ENCODE peak calls at places on chromosomes 4 and X, in five cellular contexts. P is neural progenitor cell, E is T-cell, D is endothelial cell, W is sigmoid colon. G is an unnamed sample.

GRCh38 chrX:39969099-39969825 is 128.5 kb downstream of the BCOR start:
- DNase-seq in P (peak), E (peak), D (no peak), W (no peak), G (peak)

GRCh38 chr4:125986307-125986706 is 671.6 kb downstream of the FAT4 start:
- DNase-seq in P (no peak), E (no peak), D (no peak), W (no peak), G (no peak)

GRCh38 chrX:10615931-10616780 is 4.2 kb downstream of the MID1 start:
- DNase-seq in P (peak), E (no peak), D (peak), W (peak), G (peak)

GRCh38 chr4:3801521-3801920 is 35.3 kb downstream of the ADRA2C start:
- DNase-seq in P (no peak), E (no peak), D (no peak), W (no peak), G (no peak)

GRCh38 chr4:95505149-95505548 is 43.6 kb downstream of the UNC5C start:
- DNase-seq in P (peak), E (no peak), D (no peak), W (no peak), G (no peak)

GRCh38 chrX:56797966-56798711 is 69.1 kb downstream of the NBDY start:
- DNase-seq in P (no peak), E (no peak), D (no peak), W (peak), G (no peak)

GRCh38 chr4:78551420-78552351 is at the start of gene ANXA3:
- DNase-seq in P (peak), E (no peak), D (peak), W (no peak), G (peak)

GRCh38 chrX:154600962-154601374 is 16.0 kb downstream of the CTAG1A start:
- DNase-seq in P (no peak), E (no peak), D (no peak), W (no peak), G (no peak)

GRCh38 chr4:98946359-98946758 is 17.4 kb upstream of the EIF4E start:
- DNase-seq in P (no peak), E (no peak), D (no peak), W (no peak), G (no peak)

GRCh38 chrX:13468096-13468495 is 101.3 kb upstream of the EGFL6 start:
- DNase-seq in P (no peak), E (no peak), D (no peak), W (no peak), G (no peak)

GRCh38 chrX:41329101-41329500 is 4.9 kb upstream of the DDX3X start:
- DNase-seq in P (no peak), E (no peak), D (no peak), W (no peak), G (no peak)

GRCh38 chrX:105475801-105476200 is 255.3 kb upstream of the TEX13A start:
- DNase-seq in P (no peak), E (no peak), D (no peak), W (no peak), G (no peak)

GRCh38 chrX:119502727-119503483 is 34.7 kb downstream of the SLC25A5 start:
- DNase-seq in P (no peak), E (peak), D (no peak), W (peak), G (no peak)

GRCh38 chr4:17313194-17313593 is 198.7 kb downstream of the QDPR start:
- DNase-seq in P (no peak), E (no peak), D (no peak), W (no peak), G (no peak)

GRCh38 chrX:107646736-107647135 is 18.4 kb downstream of the PRPS1 start:
- DNase-seq in P (no peak), E (no peak), D (no peak), W (no peak), G (no peak)

GRCh38 chrX:16970977-16971376 is 24.5 kb downstream of the REPS2 start:
- DNase-seq in P (no peak), E (no peak), D (no peak), W (no peak), G (no peak)

GRCh38 chrX:70664726-70665125 is 220.1 kb downstream of the DLG3 start:
- DNase-seq in P (peak), E (no peak), D (peak), W (no peak), G (peak)

GRCh38 chrX:45295587-45295986 is 94.9 kb upstream of the DIPK2B start:
- DNase-seq in P (no peak), E (no peak), D (no peak), W (no peak), G (no peak)

GRCh38 chrX:13029831-13030771 is 14.3 kb downstream of the FAM9C start:
- DNase-seq in P (peak), E (peak), D (no peak), W (no peak), G (no peak)

GRCh38 chrX:147920161-147920666 is 8.5 kb downstream of the FMR1 start:
- DNase-seq in P (no peak), E (no peak), D (no peak), W (no peak), G (no peak)

GRCh38 chr4:168553714-168554370 is 57.0 kb downstream of the PALLD start:
- DNase-seq in P (no peak), E (no peak), D (no peak), W (no peak), G (no peak)

GRCh38 chrX:16418650-16419049 is 231.3 kb upstream of the S100G start:
- DNase-seq in P (no peak), E (no peak), D (no peak), W (no peak), G (no peak)

GRCh38 chrX:133005038-133005437 is 46.6 kb upstream of the HS6ST2 start:
- DNase-seq in P (peak), E (no peak), D (no peak), W (no peak), G (peak)

GRCh38 chrX:72351606-72352338 is 46.1 kb upstream of the CITED1 start:
- DNase-seq in P (no peak), E (no peak), D (no peak), W (no peak), G (no peak)

GRCh38 chrX:71105638-71106037 is 902 bp downstream of the CXorf65 start:
- DNase-seq in P (no peak), E (no peak), D (no peak), W (no peak), G (no peak)

GRCh38 chr4:2799971-2800690 is 7.2 kb downstream of the SH3BP2 start:
- DNase-seq in P (no peak), E (no peak), D (peak), W (peak), G (no peak)

GRCh38 chr4:62408467-62408866 is 1208.3 kb downstream of the ADGRL3 start:
- DNase-seq in P (no peak), E (no peak), D (no peak), W (no peak), G (no peak)

GRCh38 chr4:73726000-73726399 is 14.4 kb upstream of the CXCL8 start:
- DNase-seq in P (no peak), E (no peak), D (no peak), W (no peak), G (no peak)

GRCh38 chr4:57077550-57078311 is 32.5 kb downstream of the IGFBP7 start:
- DNase-seq in P (no peak), E (no peak), D (no peak), W (no peak), G (no peak)

GRCh38 chr4:163701915-163702314 is 207.4 kb downstream of the TMA16 start:
- DNase-seq in P (no peak), E (no peak), D (no peak), W (no peak), G (peak)